ENCODE peak calls at places on chromosomes 11 and 22, in five cellular contexts. M is spleen, Q is cardiac fibroblast, I is right lobe of liver, P is kidney. K is an unnamed sample.

GRCh38 chr11:117834838-117835443 is 10.4 kb upstream of the FXYD2 start:
- DNase-seq in M (no peak), Q (no peak), I (no peak), P (peak; percentile 61), K (no peak)

GRCh38 chr11:118353084-118353710 is 6.2 kb upstream of the UBE4A start:
- DNase-seq in M (no peak), Q (peak; percentile 50), I (no peak), P (no peak), K (peak; percentile 25)

GRCh38 chr11:85663080-85663729 is 1.7 kb downstream of the CREBZF start:
- DNase-seq in M (no peak), Q (peak; percentile 22), I (no peak), P (no peak), K (no peak)

GRCh38 chr22:31344369-31345330 is 1.5 kb downstream of the PATZ1 start:
- DNase-seq in M (peak; percentile 88), Q (peak; percentile 40), I (peak; percentile 47), P (peak; percentile 84), K (peak; percentile 61)

GRCh38 chr11:113667801-113668200 is 38.3 kb downstream of the TMPRSS5 start:
- DNase-seq in M (no peak), Q (no peak), I (no peak), P (no peak), K (no peak)

GRCh38 chr11:57321996-57322880 is 2.5 kb downstream of the TNKS1BP1 start:
- DNase-seq in M (no peak), Q (peak; percentile 98), I (peak; percentile 90), P (peak; percentile 98), K (peak; percentile 97)

GRCh38 chr11:74672956-74673895 is 58.0 kb downstream of the CHRDL2 start:
- DNase-seq in M (peak; percentile 46), Q (peak; percentile 99), I (peak; percentile 92), P (peak; percentile 85), K (peak; percentile 98)

GRCh38 chr11:1274501-1274900 is 34.9 kb downstream of the TOLLIP start:
- DNase-seq in M (peak; percentile 41), Q (no peak), I (no peak), P (peak; percentile 59), K (no peak)

GRCh38 chr11:123122341-123122740 is 60.4 kb upstream of the HSPA8 start:
- DNase-seq in M (no peak), Q (peak; percentile 75), I (no peak), P (no peak), K (peak; percentile 46)

GRCh38 chr22:23984430-23984829 is 4.5 kb downstream of the GSTT2 start:
- DNase-seq in M (no peak), Q (no peak), I (no peak), P (no peak), K (peak; percentile 11)

GRCh38 chr22:31393890-31394289 is 5.5 kb upstream of the DRG1 start:
- DNase-seq in M (no peak), Q (no peak), I (no peak), P (no peak), K (no peak)

GRCh38 chr11:35420371-35420770 is 1.0 kb upstream of the SLC1A2 start:
- DNase-seq in M (no peak), Q (no peak), I (no peak), P (no peak), K (no peak)

GRCh38 chr11:35418847-35419712 is at the start of gene SLC1A2:
- DNase-seq in M (no peak), Q (peak; percentile 27), I (no peak), P (no peak), K (peak; percentile 12)

GRCh38 chr11:35415488-35415887 is 3.9 kb downstream of the SLC1A2 start:
- DNase-seq in M (no peak), Q (no peak), I (no peak), P (no peak), K (no peak)

GRCh38 chr11:35419713-35420333 is 465 bp upstream of the SLC1A2 start:
- DNase-seq in M (no peak), Q (no peak), I (no peak), P (peak; percentile 69), K (no peak)

DNA sequence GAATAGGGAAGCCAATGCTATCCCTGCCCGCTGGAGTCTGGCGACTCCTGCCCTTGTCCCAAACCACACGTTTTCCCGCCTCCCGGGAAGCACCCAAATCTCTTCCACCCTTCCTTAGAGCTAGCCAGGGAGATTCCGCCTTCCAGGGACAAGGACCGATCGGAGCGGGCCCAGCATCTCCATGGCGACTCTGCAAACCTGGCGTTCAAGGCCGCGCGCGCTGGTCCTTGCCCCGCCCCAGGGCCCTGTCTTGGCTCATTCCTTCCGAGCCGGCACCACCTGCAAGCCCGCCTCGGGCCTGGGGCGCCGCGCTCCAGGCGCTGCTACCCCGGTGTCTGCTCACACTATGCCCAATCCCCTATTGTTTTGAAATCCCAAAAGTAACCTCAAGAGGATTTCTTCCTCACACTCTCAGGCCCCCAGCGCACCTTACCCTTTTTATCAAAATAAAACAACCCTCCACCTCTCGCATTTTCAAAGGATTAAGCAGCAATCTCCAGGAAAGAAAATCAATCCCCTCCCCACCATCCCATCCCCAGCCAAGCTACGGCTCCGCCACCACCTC is 994 bp downstream of the SLC1A2 start:
- DNase-seq in M (no peak), Q (no peak), I (no peak), P (no peak), K (no peak)
- H3K4me3 ChIP-seq in M (peak overlapping the region; percentile 39), Q (no peak overlapping the region), I (no peak overlapping the region), P (no peak overlapping the region), K (no peak overlapping the region)

GRCh38 chr11:61154528-61154927 is 6.7 kb downstream of the VPS37C start:
- DNase-seq in M (no peak), Q (no peak), I (no peak), P (no peak), K (no peak)

GRCh38 chr11:61150656-61151544 is 10.3 kb downstream of the VPS37C start:
- DNase-seq in M (peak; percentile 55), Q (no peak), I (no peak), P (no peak), K (no peak)

GRCh38 chr11:61151545-61152252 is 9.5 kb downstream of the VPS37C start:
- DNase-seq in M (peak; percentile 4), Q (no peak), I (no peak), P (no peak), K (no peak)

GRCh38 chr11:61153593-61154090 is 7.6 kb downstream of the VPS37C start:
- DNase-seq in M (no peak), Q (peak; percentile 40), I (no peak), P (no peak), K (no peak)

GRCh38 chr11:61152816-61153592 is 8.2 kb downstream of the VPS37C start:
- DNase-seq in M (peak; percentile 38), Q (peak; percentile 82), I (no peak), P (no peak), K (peak; percentile 66)
- TF ChIP-seq CTCF in M (no peak), Q (no peak), I (no peak), P (no peak), K (no peak)

GRCh38 chr11:102560555-102561011 is 30.0 kb upstream of the MMP7 start:
- DNase-seq in M (no peak), Q (peak; percentile 70), I (no peak), P (no peak), K (peak; percentile 88)
- H3K4me3 ChIP-seq in M (peak overlapping the region; percentile 6), Q (peak overlapping the region; percentile 22), I (no peak overlapping the region), P (peak overlapping the region; percentile 45), K (peak overlapping the region; percentile 20)

DNA sequence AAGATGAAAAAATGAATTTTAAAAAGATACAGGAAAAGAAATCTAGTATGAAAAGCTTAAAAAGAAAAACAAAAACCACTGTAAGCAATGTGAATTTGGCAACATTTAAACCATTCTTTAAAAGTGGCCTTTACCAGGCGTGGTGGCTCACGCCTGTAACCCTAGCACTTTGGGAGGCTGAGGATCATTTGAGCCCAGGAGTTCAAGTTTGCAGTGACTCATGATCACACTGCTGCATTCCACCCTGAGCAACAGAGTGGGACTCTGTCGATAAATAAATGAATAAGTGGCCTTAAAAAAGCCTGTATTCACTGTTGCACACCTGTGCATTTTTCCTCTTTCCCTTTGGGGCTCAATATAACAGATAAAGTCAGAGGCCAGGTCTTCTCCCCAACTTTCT is 69.2 kb downstream of the RAB30 start:
- DNase-seq in M (no peak), Q (no peak), I (no peak), P (no peak), K (no peak)
- TF ChIP-seq CTCF in M (no peak), Q (no peak), I (no peak), P (no peak), K (no peak)

GRCh38 chr11:134170177-134170908 is 53.4 kb downstream of the NCAPD3 start:
- DNase-seq in M (no peak), Q (no peak), I (no peak), P (no peak), K (no peak)

GRCh38 chr11:134159652-134160051 is 64.1 kb downstream of the NCAPD3 start:
- DNase-seq in M (no peak), Q (no peak), I (no peak), P (no peak), K (no peak)

DNA sequence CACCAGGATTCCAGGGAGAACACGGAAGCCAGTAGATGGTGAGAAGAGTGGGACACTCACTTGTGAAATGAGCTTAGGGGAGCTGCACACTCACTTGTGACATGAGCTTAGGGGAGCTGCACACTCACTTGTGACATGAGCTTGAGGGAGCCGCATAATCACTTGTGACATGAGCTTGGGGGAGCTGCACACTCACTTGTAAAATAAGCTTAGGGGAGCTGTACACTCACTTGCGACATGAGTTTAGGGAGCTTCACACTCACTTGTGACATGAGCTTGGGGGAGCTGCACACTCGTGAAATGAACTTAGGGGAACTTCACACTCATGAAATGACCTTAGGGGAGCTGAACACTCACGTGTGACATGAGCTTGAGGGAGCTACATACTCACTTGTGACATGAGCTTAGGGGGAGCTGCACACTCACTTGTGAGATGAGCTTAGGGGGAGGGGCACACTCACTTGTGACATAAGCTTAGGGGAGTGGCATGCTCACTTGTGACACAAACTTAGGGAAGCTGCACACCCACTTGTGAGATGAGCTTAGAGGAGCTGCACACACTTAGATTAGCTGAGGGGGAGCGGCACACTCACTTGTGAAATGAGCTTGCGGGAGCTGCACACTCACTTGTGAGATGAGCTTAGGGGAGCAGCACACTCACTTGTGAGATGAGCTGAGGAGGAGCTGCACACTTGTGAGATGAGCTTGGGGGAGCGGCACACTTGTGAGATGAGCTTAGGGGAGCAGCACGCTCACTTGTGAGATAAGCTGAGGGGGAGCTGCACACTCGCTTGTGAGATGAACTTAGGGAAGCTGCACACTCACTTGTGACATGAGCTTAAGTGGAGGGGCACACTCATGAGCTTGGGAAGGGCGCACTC is 59.0 kb downstream of the NCAPD3 start:
- DNase-seq in M (no peak), Q (no peak), I (no peak), P (no peak), K (no peak)
- H3K4me3 ChIP-seq in M (no peak overlapping the region), Q (no peak overlapping the region), I (no peak overlapping the region), P (no peak overlapping the region), K (no peak overlapping the region)

GRCh38 chr11:104946907-104947306 is 21.5 kb downstream of the CASP4 start:
- DNase-seq in M (no peak), Q (peak; percentile 81), I (no peak), P (no peak), K (peak; percentile 49)
- TF ChIP-seq CTCF in M (peak; percentile 63), Q (peak; percentile 40), I (peak; percentile 65), P (peak; percentile 53), K (peak; percentile 36)

GRCh38 chr22:49827307-49827852 is 293 bp downstream of the BRD1 start:
- DNase-seq in M (no peak), Q (no peak), I (no peak), P (no peak), K (no peak)
- H3K4me3 ChIP-seq in M (peak overlapping the region; percentile 66), Q (peak overlapping the region; percentile 73), I (peak overlapping the region; percentile 77), P (no peak overlapping the region), K (peak overlapping the region; percentile 72)